ENCODE peak calls at places on chromosomes 5 and 9, in seven cellular contexts. N is DND-41; B is left ventricle myocardium inferior; O is mammary epithelial cell; K is osteoblast; I is fibroblast of lung; A is CD4-positive, alpha-beta T cell. Q is an unnamed sample.

GRCh38 chr9:37732952-37733351 is 20.7 kb upstream of the TRMT10B start:
- DNase-seq in I (no peak), B (no peak), N (no peak), O (no peak), A (no peak), K (no peak), Q (no peak)

GRCh38 chr9:116482740-116483139 is 204.4 kb upstream of the TRIM32 start:
- DNase-seq in B (no peak), K (no peak), N (no peak), A (no peak), O (no peak), I (peak), Q (peak)

GRCh38 chr5:58378613-58379385 is 81.1 kb downstream of the PLK2 start:
- DNase-seq in I (peak), A (no peak), B (no peak), K (peak), O (no peak), N (no peak), Q (no peak)

GRCh38 chr5:82885657-82886389 is 191.4 kb downstream of the TMEM167A start:
- DNase-seq in I (peak), O (peak), A (no peak), B (no peak), K (no peak), N (no peak), Q (no peak)

GRCh38 chr5:113526421-113526820 is 12.9 kb downstream of the YTHDC2 start:
- DNase-seq in B (no peak), K (no peak), O (no peak), A (no peak), I (peak), N (no peak), Q (no peak)

GRCh38 chr5:148384389-148384756 is 615 bp downstream of the FBXO38 start:
- DNase-seq in O (peak), A (no peak), B (no peak), N (no peak), I (peak), K (peak), Q (peak)

GRCh38 chr9:78325846-78326350 is 29.0 kb downstream of the PSAT1 start:
- DNase-seq in I (no peak), O (no peak), B (no peak), K (no peak), A (no peak), N (no peak), Q (no peak)

GRCh38 chr5:178428341-178429155 is 161.6 kb downstream of the COL23A1 start:
- DNase-seq in B (peak), O (no peak), K (peak), N (peak), A (no peak), I (no peak), Q (peak)

GRCh38 chr5:36006161-36006560 is 15.0 kb upstream of the UGT3A1 start:
- DNase-seq in B (no peak), K (no peak), O (no peak), I (no peak), N (no peak), A (no peak), Q (no peak)

GRCh38 chr9:110744753-110745522 is 76.3 kb downstream of the MUSK start:
- DNase-seq in K (no peak), N (no peak), I (peak), B (no peak), O (peak), A (no peak), Q (no peak)

GRCh38 chr5:10578869-10579268 is 15.0 kb downstream of the ANKRD33B start:
- DNase-seq in N (peak), O (no peak), K (no peak), B (no peak), A (no peak), I (no peak), Q (no peak)

GRCh38 chr9:89543621-89544279 is 45.8 kb upstream of the SEMA4D start:
- DNase-seq in O (no peak), A (no peak), K (no peak), N (no peak), B (no peak), I (no peak), Q (no peak)

GRCh38 chr9:76932778-76933177 is 26.9 kb upstream of the PRUNE2 start:
- DNase-seq in B (no peak), O (no peak), I (peak), K (no peak), A (no peak), N (no peak), Q (no peak)

GRCh38 chr5:121189569-121190305 is 661.9 kb upstream of the FTMT start:
- DNase-seq in O (no peak), A (no peak), I (peak), B (no peak), K (peak), N (no peak), Q (peak)

GRCh38 chr5:17359451-17359965 is 138.5 kb upstream of the TAF11L2 start:
- DNase-seq in K (no peak), O (peak), B (no peak), I (peak), A (no peak), N (no peak), Q (peak)

GRCh38 chr9:4077499-4078102 is 222.3 kb downstream of the GLIS3 start:
- DNase-seq in B (peak), K (peak), I (peak), O (peak), A (peak), N (peak), Q (peak)

GRCh38 chr9:86340356-86341006 is 13.7 kb downstream of the TUT7 start:
- DNase-seq in N (no peak), B (no peak), I (peak), A (no peak), K (no peak), O (no peak), Q (no peak)

GRCh38 chr9:93945400-93946337 is 9.5 kb downstream of the BARX1 start:
- DNase-seq in I (no peak), N (no peak), O (no peak), B (no peak), A (no peak), K (peak), Q (no peak)

GRCh38 chr5:9090381-9091026 is 455.4 kb downstream of the SEMA5A start:
- DNase-seq in N (peak), K (no peak), B (no peak), O (no peak), I (no peak), A (no peak), Q (no peak)
- H3K27ac ChIP-seq in N (peak), K (no peak), B (no peak), O (no peak), I (no peak), A (no peak), Q (no peak)

DNA sequence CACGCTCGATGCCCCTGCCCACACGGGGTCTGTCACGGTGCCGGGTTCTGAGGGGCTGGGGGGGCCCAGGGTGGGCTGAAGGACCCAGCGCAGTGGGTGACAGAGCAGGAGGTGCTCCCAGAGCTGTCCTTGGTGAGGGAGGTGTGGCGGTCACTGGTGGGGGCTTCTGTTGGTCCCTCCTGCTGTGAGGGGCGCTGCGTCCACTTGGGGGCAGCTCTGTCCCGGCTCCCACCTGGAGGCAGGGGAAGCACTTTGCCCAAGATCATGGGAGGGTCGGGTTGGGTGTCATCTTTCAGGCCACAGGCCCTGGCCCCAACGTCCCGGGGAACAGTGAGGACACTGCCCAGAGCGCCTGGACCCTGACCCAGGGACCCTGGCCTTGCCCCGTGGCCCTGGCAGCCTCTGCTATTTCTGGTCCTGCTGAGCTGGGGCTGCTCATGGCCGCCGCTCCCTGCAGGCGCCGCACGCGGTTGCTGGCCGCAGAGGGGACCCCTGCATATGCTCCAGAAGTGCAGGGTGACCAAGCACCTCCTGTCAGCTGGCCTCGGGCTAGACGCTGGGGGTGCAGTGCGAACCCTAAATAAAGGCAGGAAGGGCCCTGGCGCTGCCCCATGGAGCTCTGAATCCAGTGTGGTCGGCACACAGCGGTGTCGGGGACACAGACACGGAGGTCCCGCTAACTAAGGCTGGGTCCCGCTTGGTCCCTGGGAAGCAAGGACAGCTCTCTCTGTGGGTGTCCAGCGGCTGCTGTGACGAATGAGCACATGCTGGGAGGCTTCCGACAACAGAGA is 11.6 kb upstream of the RNU6ATAC start:
- DNase-seq in A (no peak), N (no peak), O (no peak), B (no peak), I (no peak), K (peak), Q (no peak)
- TF ChIP-seq CTCF in A (no peak), N (no peak), O (no peak), B (peak), I (peak), K (no peak), Q (no peak)

DNA sequence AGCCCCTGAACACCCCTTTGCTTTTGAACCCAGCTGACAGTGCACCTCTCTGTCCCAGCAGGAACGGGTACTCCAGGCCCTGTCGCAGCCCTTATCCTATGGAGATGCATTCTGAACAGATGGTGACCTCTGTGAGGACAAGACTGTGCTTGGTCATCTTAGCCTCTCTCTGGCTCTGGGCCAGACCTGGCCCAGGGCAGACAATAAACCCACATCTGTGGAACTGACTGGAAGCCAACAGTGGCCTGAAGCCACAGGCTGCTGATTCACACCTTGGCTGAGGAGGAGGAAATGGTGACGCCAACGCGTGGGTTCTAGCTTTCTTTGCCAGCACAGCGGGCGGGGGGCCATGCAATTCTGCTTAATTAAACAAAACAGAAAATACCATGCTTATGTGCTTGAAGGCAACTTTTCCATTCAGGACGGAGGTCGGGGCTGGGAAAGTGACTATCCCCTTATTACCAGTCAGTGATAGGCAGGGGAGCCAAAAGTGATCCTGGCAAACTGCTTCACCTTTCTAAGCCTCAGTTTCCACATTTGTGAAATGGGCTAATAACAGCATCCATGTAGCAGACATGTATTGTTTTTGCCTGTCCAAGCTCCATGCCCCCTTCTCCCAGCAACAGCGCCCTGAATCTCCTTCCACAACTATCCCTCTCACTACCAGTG is 10.8 kb downstream of the SH3PXD2B start:
- DNase-seq in I (peak), A (no peak), N (peak), B (peak), K (peak), O (peak), Q (peak)
- H3K27ac ChIP-seq in I (peak), A (no peak), N (no peak), B (peak), K (peak), O (no peak), Q (peak)

GRCh38 chr9:125297917-125298316 is 36.3 kb downstream of the GAPVD1 start:
- DNase-seq in K (no peak), A (no peak), B (no peak), N (no peak), O (no peak), I (no peak), Q (no peak)
- TF ChIP-seq CTCF in K (no peak), A (no peak), B (no peak), N (no peak), O (no peak), I (no peak), Q (no peak)